ENCODE peak calls at places on chromosomes 5 and 9, in four cellular contexts. F is heart left ventricle, L is body of pancreas, R is IMR-90. G is an unnamed sample.
A peak's percentile ranks its signal among the peaks of the same experiment; 100 is the strongest.

GRCh38 chr5:136805466-136805865 is 440.1 kb upstream of the TRPC7 start:
- DNase-seq in F (no peak), L (no peak), R (no peak), G (no peak)

GRCh38 chr9:591292-591691 is 250.2 kb upstream of the DMRT1 start:
- DNase-seq in F (peak; percentile 71), L (peak; percentile 90), R (no peak), G (peak; percentile 77)

GRCh38 chr9:35042891-35043545 is 29.4 kb downstream of the VCP start:
- DNase-seq in F (no peak), L (no peak), R (no peak), G (no peak)

GRCh38 chr5:149999866-150000260 is 591 bp downstream of the TIGD6 start:
- DNase-seq in F (no peak), L (no peak), R (no peak), G (no peak)

GRCh38 chr9:9142001-9142400 is 1342.4 kb upstream of the DMAC1 start:
- DNase-seq in F (no peak), L (no peak), R (no peak), G (no peak)

GRCh38 chr5:58934629-58935097 is 351.8 kb downstream of the RAB3C start:
- DNase-seq in F (no peak), L (no peak), R (no peak), G (no peak)

GRCh38 chr9:79940919-79941318 is 369.2 kb downstream of the TLE4 start:
- DNase-seq in F (no peak), L (no peak), R (no peak), G (no peak)

GRCh38 chr9:97696025-97696822 is 916 bp downstream of the XPA start:
- DNase-seq in F (no peak), L (no peak), R (peak; percentile 24), G (no peak)

GRCh38 chr5:135376961-135377621 is 21.9 kb downstream of the MACROH2A1 start:
- DNase-seq in F (no peak), L (no peak), R (no peak), G (no peak)

GRCh38 chr5:6154216-6154615 is 224.1 kb downstream of the MED10 start:
- DNase-seq in F (no peak), L (no peak), R (no peak), G (no peak)

GRCh38 chr9:123562844-123563346 is 206.9 kb downstream of the CRB2 start:
- DNase-seq in F (no peak), L (no peak), R (peak; percentile 95), G (no peak)

GRCh38 chr5:142386151-142387021 is 61.6 kb upstream of the SPRY4 start:
- DNase-seq in F (no peak), L (no peak), R (no peak), G (no peak)

GRCh38 chr5:152688561-152689274 is 283.6 kb upstream of the NMUR2 start:
- DNase-seq in F (no peak), L (no peak), R (peak; percentile 11), G (no peak)

GRCh38 chr9:71128796-71129195 is 7.4 kb upstream of the TRPM3 start:
- DNase-seq in F (no peak), L (no peak), R (no peak), G (no peak)

GRCh38 chr5:66143473-66144073 is 527 bp upstream of the SREK1 start:
- DNase-seq in F (no peak), L (no peak), R (no peak), G (no peak)

GRCh38 chr5:66144799-66145390 is 795 bp downstream of the SREK1 start:
- DNase-seq in F (no peak), L (no peak), R (no peak), G (no peak)

GRCh38 chr5:66142417-66142816 is 1.7 kb upstream of the SREK1 start:
- DNase-seq in F (no peak), L (no peak), R (no peak), G (no peak)

GRCh38 chr5:66145737-66146136 is 1.6 kb downstream of the SREK1 start:
- DNase-seq in F (no peak), L (no peak), R (no peak), G (no peak)

DNA sequence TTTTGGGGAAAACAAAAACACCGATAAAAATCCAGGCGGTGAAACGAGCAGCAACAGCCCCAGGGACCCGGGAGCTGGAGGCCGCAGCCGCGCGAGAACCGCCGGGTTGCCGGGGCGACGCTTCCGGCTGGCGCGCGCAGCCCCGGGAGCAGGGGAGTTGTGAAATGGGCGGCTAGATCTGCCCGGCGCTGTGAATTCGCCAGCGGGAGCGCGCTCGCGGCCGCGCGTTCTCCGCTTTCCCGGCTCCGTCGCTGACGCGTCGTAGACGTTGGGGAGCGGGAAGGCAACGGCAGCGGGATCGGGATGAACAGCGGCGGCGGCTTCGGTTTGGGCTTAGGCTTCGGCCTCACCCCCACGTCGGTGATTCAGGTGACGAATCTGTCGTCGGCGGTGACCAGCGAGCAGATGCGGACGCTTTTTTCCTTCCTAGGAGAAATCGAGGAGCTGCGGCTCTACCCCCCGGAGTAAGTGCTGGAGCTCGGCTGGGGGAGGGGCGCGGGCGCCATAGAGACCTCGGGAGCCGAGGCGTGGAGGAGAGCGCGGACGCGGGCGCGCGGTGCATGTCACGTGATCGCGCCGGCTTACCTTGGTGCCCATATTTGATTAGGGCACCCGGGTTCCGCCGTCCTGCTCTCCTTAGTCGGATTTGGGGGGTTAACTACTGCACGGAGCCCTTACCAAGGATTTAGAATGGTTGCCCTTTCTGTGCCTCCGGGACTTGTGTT is at the start of gene SREK1:
- DNase-seq in F (peak; percentile 96), L (peak; percentile 91), R (peak; percentile 92), G (peak; percentile 90)
- TF ChIP-seq POLR2A in F (peak; percentile 76), L (peak; percentile 98), R (peak; percentile 94), G (peak; percentile 79)

GRCh38 chr5:134374234-134374633 is 2.9 kb downstream of the UBE2B start:
- DNase-seq in F (no peak), L (no peak), R (no peak), G (no peak)
- TF ChIP-seq CTCF in F (no peak), L (peak; percentile 9), R (peak; percentile 6), G (no peak)

GRCh38 chr5:76482961-76483360 is 79.9 kb downstream of the IQGAP2 start:
- DNase-seq in F (no peak), L (no peak), R (no peak), G (no peak)
- H3K27me3 ChIP-seq in F (no peaks in the 10 kb centered on the region), L (no peaks in the 10 kb centered on the region), R (peaks cover 5% of the 10 kb centered on the region), G (no peaks in the 10 kb centered on the region)

GRCh38 chr5:65359981-65360380 is 121.7 kb downstream of the ADAMTS6 start:
- DNase-seq in F (no peak), L (no peak), R (peak; percentile 34), G (no peak)

GRCh38 chr5:65356274-65356673 is 125.4 kb downstream of the ADAMTS6 start:
- DNase-seq in F (no peak), L (no peak), R (no peak), G (no peak)

GRCh38 chr5:65359569-65359968 is 122.2 kb downstream of the ADAMTS6 start:
- DNase-seq in F (no peak), L (no peak), R (no peak), G (no peak)

GRCh38 chr5:65355301-65355700 is 126.4 kb downstream of the ADAMTS6 start:
- DNase-seq in F (no peak), L (no peak), R (peak; percentile 4), G (no peak)
- TF ChIP-seq POLR2A in F (no peak), L (no peak), R (no peak), G (no peak)

GRCh38 chr5:1817261-1818043 is 16.2 kb downstream of the NDUFS6 start:
- DNase-seq in F (no peak), L (no peak), R (no peak), G (no peak)

GRCh38 chr5:1818784-1819183 is 17.6 kb downstream of the NDUFS6 start:
- DNase-seq in F (no peak), L (no peak), R (no peak), G (no peak)

GRCh38 chr5:1815071-1815786 is 14.0 kb downstream of the NDUFS6 start:
- DNase-seq in F (no peak), L (no peak), R (no peak), G (no peak)

GRCh38 chr5:1814183-1815020 is 13.2 kb downstream of the NDUFS6 start:
- DNase-seq in F (no peak), L (no peak), R (no peak), G (no peak)

DNA sequence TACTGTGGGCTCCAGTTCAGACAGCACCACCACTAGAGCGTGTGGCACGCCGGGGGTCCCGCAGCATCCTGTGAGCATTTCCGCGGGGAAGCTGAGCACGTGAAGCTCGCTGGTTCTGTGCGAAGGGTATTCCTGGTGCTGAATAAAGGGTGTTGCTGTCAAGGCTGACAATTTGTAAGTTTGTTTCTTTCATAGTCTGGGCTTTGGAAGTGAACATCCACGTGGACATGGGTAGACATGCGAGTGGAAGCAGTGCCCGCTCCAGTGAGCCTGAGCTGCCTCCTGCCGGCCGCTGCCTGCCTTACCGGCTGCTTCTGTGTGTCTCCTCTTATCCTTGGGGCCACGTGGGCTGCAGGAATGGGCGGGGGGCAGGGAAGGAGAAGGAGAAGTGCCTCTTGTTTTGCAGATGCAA is 14.7 kb downstream of the NDUFS6 start:
- DNase-seq in F (no peak), L (no peak), R (no peak), G (no peak)
- TF ChIP-seq CTCF in F (no peak), L (no peak), R (no peak), G (no peak)

GRCh38 chr5:1916041-1917001 is 33.6 kb upstream of the IRX4 start:
- DNase-seq in F (no peak), L (no peak), R (no peak), G (no peak)
- H3K27me3 ChIP-seq in F (no peaks in the 10 kb centered on the region), L (no peaks in the 10 kb centered on the region), R (no peaks in the 10 kb centered on the region), G (no peaks in the 10 kb centered on the region)

GRCh38 chr5:159258361-159258760 is 4.7 kb upstream of the UBLCP1 start:
- DNase-seq in F (no peak), L (no peak), R (no peak), G (no peak)

GRCh38 chr5:159263569-159263905 is 447 bp downstream of the UBLCP1 start:
- DNase-seq in F (no peak), L (no peak), R (no peak), G (no peak)

GRCh38 chr5:159262472-159262858 is 625 bp upstream of the UBLCP1 start:
- DNase-seq in F (no peak), L (no peak), R (peak; percentile 45), G (no peak)

GRCh38 chr5:159257629-159258283 is 5.3 kb upstream of the UBLCP1 start:
- DNase-seq in F (no peak), L (no peak), R (no peak), G (no peak)

GRCh38 chr5:159262859-159263568 is at the start of gene UBLCP1:
- DNase-seq in F (peak; percentile 89), L (peak; percentile 80), R (peak; percentile 73), G (peak; percentile 72)
- TF ChIP-seq POLR2A in F (peak; percentile 50), L (peak; percentile 66), R (peak; percentile 68), G (peak; percentile 23)

GRCh38 chr5:12242960-12243888 is 339.0 kb upstream of the CTNND2 start:
- DNase-seq in F (no peak), L (no peak), R (no peak), G (no peak)
- TF ChIP-seq CTCF in F (no peak), L (no peak), R (no peak), G (no peak)